ENCODE peak calls at places on chromosome 19, in six cellular contexts. V is fibroblast of lung, M is adrenal gland, L is IMR-90, G is gastrocnemius medialis, F is left lung. C is an unnamed sample.

GRCh38 chr19:48772503-48772953 is 17.2 kb downstream of the FGF21 start:
- DNase-seq in L (no peak), G (peak; percentile 95), V (no peak), F (peak; percentile 13), M (peak; percentile 87), C (no peak)

GRCh38 chr19:5631511-5632240 is 8.8 kb downstream of the SAFB start:
- DNase-seq in L (no peak), V (no peak), G (no peak), M (no peak), F (no peak), C (no peak)

GRCh38 chr19:51365211-51366049 is 758 bp downstream of the ETFB start:
- DNase-seq in F (no peak), M (no peak), V (peak; percentile 61), G (peak; percentile 32), L (peak; percentile 53), C (peak; percentile 18)

GRCh38 chr19:48741222-48741999 is 1.0 kb upstream of the RASIP1 start:
- DNase-seq in L (no peak), G (no peak), M (peak; percentile 76), V (no peak), F (peak; percentile 80), C (peak; percentile 32)

GRCh38 chr19:1857648-1858326 is 5.6 kb downstream of the KLF16 start:
- DNase-seq in V (no peak), F (no peak), L (no peak), G (no peak), M (peak; percentile 49), C (no peak)

GRCh38 chr19:56567274-56568120 is at the start of gene ZNF470:
- DNase-seq in L (peak; percentile 87), G (peak; percentile 90), F (peak; percentile 98), M (peak; percentile 94), V (peak; percentile 91), C (peak; percentile 81)

GRCh38 chr19:752652-753517 is 2.0 kb downstream of the MISP start:
- DNase-seq in G (peak; percentile 12), M (no peak), F (no peak), V (peak; percentile 84), L (peak; percentile 90), C (peak; percentile 92)

GRCh38 chr19:48283908-48284307 is 14.0 kb downstream of the ZNF114 start:
- DNase-seq in M (no peak), G (no peak), L (peak; percentile 97), V (peak; percentile 95), F (no peak), C (no peak)

GRCh38 chr19:23318143-23318542 is 67.9 kb upstream of the ZNF724 start:
- DNase-seq in M (no peak), F (no peak), L (peak; percentile 10), V (no peak), G (no peak), C (peak; percentile 61)

GRCh38 chr19:54473071-54473941 is at the start of gene CDC42EP5:
- DNase-seq in F (no peak), V (peak; percentile 81), L (peak; percentile 85), G (no peak), M (peak; percentile 46), C (peak; percentile 51)

GRCh38 chr19:12779162-12779993 is 4.0 kb upstream of the HOOK2 start:
- DNase-seq in F (no peak), V (peak; percentile 85), M (no peak), G (no peak), L (peak; percentile 77), C (no peak)

GRCh38 chr19:12833747-12834417 is 497 bp downstream of the RTBDN start:
- DNase-seq in F (peak; percentile 81), L (no peak), G (no peak), M (no peak), V (no peak), C (no peak)

GRCh38 chr19:35755550-35756371 is 1.1 kb downstream of the HSPB6 start:
- DNase-seq in L (peak; percentile 55), M (peak; percentile 90), G (peak; percentile 81), V (no peak), F (peak; percentile 84), C (no peak)

GRCh38 chr19:41998246-41999020 is 4.4 kb upstream of the ATP1A3 start:
- DNase-seq in F (peak; percentile 82), V (peak; percentile 27), M (peak; percentile 36), G (no peak), L (peak; percentile 39), C (peak; percentile 10)

GRCh38 chr19:45876411-45877197 is 9.3 kb downstream of the IRF2BP1 start:
- DNase-seq in G (no peak), M (no peak), V (peak; percentile 47), L (peak; percentile 16), F (peak; percentile 83), C (no peak)

GRCh38 chr19:6271251-6271650 is 8.5 kb downstream of the MLLT1 start:
- DNase-seq in G (no peak), L (peak; percentile 43), M (no peak), F (no peak), V (peak; percentile 34), C (no peak)

GRCh38 chr19:17488593-17489391 is 18.5 kb downstream of the SLC27A1 start:
- DNase-seq in M (peak; percentile 74), F (peak; percentile 93), G (no peak), L (no peak), V (no peak), C (peak; percentile 76)

GRCh38 chr19:1079566-1080111 is 12.7 kb downstream of the ARHGAP45 start:
- DNase-seq in G (no peak), L (no peak), V (no peak), F (peak; percentile 79), M (peak; percentile 22), C (no peak)

GRCh38 chr19:50300051-50300450 is 29.1 kb downstream of the KCNC3 start:
- DNase-seq in G (no peak), L (peak; percentile 4), M (no peak), V (no peak), F (no peak), C (no peak)

GRCh38 chr19:52640916-52641315 is 2.8 kb upstream of the ZNF83 start:
- DNase-seq in V (no peak), L (no peak), F (no peak), G (no peak), M (no peak), C (no peak)

GRCh38 chr19:28519950-28520861 is 692.7 kb downstream of the UQCRFS1 start:
- DNase-seq in V (peak; percentile 72), G (peak; percentile 71), L (no peak), M (peak; percentile 36), F (no peak), C (no peak)

GRCh38 chr19:34589730-34590129 is 87.2 kb downstream of the SCGB2B2 start:
- DNase-seq in L (no peak), V (no peak), M (no peak), G (no peak), F (no peak), C (no peak)

GRCh38 chr19:57103573-57104277 is 16.1 kb upstream of the USP29 start:
- DNase-seq in F (no peak), L (peak; percentile 47), V (peak; percentile 37), M (peak; percentile 65), G (no peak), C (peak; percentile 23)

DNA sequence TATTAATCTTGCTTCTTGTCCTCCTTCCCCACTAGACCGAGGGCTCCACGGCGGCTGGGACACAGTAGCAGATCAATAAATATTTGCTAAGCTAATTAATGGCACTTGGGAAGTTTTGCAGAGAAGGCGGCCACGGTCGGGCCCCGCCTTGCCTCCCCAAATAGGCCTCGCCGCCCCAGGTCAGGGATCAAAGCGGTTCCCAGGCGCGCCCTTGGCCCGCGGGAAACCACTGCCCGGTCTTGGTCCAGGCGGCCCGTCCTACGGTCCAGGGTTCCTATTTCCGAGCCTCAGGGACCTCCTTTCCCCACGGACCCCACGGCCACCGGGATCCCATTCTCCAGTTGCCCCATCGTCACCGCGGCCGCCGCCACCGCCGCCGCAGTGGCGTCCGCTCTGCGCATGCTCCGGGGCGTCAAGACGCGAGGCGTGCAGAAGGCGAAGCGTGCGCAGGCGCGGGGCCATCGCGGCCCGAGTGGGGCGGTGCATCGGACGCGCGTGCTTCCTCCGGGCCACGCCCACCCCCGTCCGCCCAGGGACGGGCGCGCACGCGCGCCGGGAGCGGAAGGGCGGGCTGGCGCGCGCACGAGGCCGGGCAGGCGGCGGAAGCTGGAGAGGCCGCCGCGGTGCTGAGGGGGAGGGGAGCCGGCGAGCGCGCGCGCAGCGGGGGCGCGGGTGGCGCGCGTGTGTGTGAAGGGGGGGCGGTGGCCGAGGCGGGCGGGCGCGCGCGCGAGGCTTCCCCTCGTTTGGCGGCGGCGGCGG is at the start of gene SMARCA4:
- DNase-seq in L (peak; percentile 96), M (peak; percentile 99), G (peak; percentile 93), V (peak; percentile 92), F (peak; percentile 100), C (peak; percentile 89)
- H3K4me3 ChIP-seq in L (peak within 1 kb of the TSS; percentile 94), M (peak within 1 kb of the TSS; percentile 64), G (peak within 1 kb of the TSS; percentile 91), V (peak within 1 kb of the TSS; percentile 88), F (peak within 1 kb of the TSS; percentile 83), C (peak within 1 kb of the TSS; percentile 70)

DNA sequence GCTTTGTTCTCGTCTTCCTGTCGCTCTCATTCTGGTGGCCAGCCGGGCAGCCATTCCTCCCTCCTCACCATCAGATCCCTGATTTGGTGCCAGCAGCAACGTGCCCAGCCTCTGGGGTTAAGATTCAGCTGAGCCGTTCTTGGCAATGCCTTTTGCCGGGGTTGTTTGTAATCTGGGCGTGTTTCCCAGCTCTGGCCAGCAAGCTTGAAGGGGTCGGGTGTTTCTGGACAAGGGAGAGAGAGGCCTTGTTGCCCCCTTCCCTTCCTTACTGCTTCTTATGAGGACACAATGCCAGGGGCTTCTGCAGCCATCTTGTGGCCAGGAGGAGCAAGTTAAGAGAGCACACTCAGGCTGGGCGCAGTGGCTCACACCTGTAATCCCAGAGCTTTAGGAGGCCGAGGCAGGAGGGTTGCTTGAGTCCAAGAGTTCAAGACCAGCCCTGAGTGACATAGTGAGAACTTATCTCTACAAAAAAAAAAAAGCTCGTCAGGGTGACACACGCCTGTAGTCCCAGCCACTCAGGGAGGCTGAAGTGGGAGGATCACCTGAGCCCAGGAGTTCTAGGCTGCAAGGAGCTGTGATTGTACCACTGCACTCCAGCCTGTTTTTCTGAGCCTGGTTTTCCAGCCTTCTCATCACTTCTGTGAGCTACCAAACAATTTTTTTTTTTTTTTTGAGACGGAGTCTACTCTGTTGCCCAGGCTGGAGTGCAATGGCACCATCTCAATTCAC is 10.7 kb upstream of the CRTC1 start:
- DNase-seq in F (no peak), G (no peak), L (peak; percentile 50), M (no peak), V (peak; percentile 60), C (peak; percentile 27)
- TF ChIP-seq CTCF in F (no peak), G (peak; percentile 49), L (peak; percentile 35), M (no peak), V (peak; percentile 44), C (no peak)

GRCh38 chr19:44255705-44256411 is 3.8 kb upstream of the ZNF233 start:
- DNase-seq in F (no peak), G (no peak), M (no peak), L (no peak), V (no peak), C (no peak)
- H3K4me3 ChIP-seq in F (no peak overlapping the region), G (no peak overlapping the region), M (no peak overlapping the region), L (no peak overlapping the region), V (no peak overlapping the region), C (no peak overlapping the region)

DNA sequence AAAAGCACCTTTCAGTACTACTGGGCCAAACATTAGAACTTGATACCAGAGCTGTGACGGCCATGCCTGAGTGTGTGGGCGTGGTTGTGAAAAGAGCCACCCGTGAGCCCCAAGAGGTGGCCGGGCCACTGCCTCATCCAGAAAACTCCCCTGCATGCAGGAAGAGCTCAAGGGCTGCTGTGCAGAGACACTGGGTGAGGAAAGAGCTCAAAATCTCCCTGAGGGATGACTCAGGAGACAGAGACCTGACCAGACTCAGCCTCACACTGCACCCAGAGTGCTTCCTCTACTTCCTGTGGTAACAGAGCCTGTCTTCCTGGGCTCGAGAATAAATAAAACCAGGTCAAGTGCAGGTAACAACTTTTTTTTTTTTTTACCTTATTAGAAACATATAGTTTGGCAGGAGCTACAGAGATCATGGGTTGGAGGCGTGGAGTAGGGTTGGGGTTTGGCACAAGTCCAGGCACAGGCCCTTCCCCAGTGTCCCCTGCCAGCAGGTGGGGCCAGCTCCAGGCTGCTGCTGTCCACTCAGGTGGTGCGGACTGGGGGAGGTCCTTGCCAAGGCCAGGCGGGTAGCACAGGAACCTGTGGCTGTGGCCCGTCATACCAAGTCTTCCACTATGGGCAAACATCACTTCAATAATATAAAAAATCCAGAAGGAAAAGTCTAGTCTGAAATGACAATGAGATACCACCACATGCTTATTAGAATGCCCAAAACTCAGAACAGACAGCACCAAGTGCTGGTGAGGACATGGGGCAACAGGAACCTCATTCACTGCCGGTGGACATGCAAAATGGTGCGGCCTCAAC is 25.5 kb downstream of the ELL start:
- DNase-seq in F (no peak), M (no peak), G (no peak), L (peak; percentile 80), V (peak; percentile 59), C (peak; percentile 88)
- TF ChIP-seq CTCF in F (no peak), M (no peak), G (no peak), L (no peak), V (no peak), C (peak; percentile 29)